ENCODE peak calls at places on chromosomes 6 and 20, in seven cellular contexts. C, E, J, Y, I, X and Q are unnamed samples.

GRCh38 chr20:24702501-24703283 is 233.3 kb downstream of the SYNDIG1 start:
- DNase-seq in C (no peak), E (no peak), J (no peak), Y (peak; percentile 22), I (no peak), X (no peak), Q (no peak)

GRCh38 chr20:58450259-58450658 is 61.2 kb downstream of the VAPB start:
- DNase-seq in C (no peak), E (no peak), J (no peak), Y (no peak), I (no peak), X (no peak), Q (no peak)

GRCh38 chr20:1669304-1669703 is 11.7 kb upstream of the SIRPG start:
- DNase-seq in C (no peak), E (no peak), J (no peak), Y (no peak), I (no peak), X (peak; percentile 89), Q (no peak)

GRCh38 chr6:164322533-164322932 is 908.0 kb downstream of the QKI start:
- DNase-seq in C (no peak), E (peak; percentile 57), J (no peak), Y (no peak), I (no peak), X (peak; percentile 87), Q (no peak)

GRCh38 chr6:108728826-108729225 is 119.4 kb upstream of the ARMC2 start:
- DNase-seq in C (no peak), E (no peak), J (no peak), Y (no peak), I (no peak), X (no peak), Q (no peak)

GRCh38 chr6:150048099-150048498 is 20.8 kb downstream of the ULBP3 start:
- DNase-seq in C (no peak), E (no peak), J (no peak), Y (no peak), I (no peak), X (no peak), Q (no peak)

GRCh38 chr6:149233056-149233715 is 84.3 kb upstream of the TAB2 start:
- DNase-seq in C (no peak), E (peak; percentile 94), J (no peak), Y (no peak), I (peak; percentile 48), X (peak; percentile 97), Q (no peak)

GRCh38 chr20:35447082-35447789 is 8.2 kb upstream of the CEP250 start:
- DNase-seq in C (peak; percentile 78), E (peak; percentile 90), J (peak; percentile 94), Y (peak; percentile 93), I (peak; percentile 81), X (peak; percentile 82), Q (peak; percentile 90)

GRCh38 chr6:149897015-149897697 is 757 bp downstream of the RAET1E start:
- DNase-seq in C (no peak), E (peak; percentile 88), J (no peak), Y (peak; percentile 88), I (no peak), X (peak; percentile 88), Q (peak; percentile 59)

GRCh38 chr6:31083742-31084354 is 28.5 kb downstream of the C6orf15 start:
- DNase-seq in C (no peak), E (no peak), J (no peak), Y (no peak), I (peak; percentile 51), X (peak; percentile 78), Q (no peak)

GRCh38 chr6:145647602-145648001 is 87.7 kb downstream of the EPM2A start:
- DNase-seq in C (no peak), E (no peak), J (no peak), Y (no peak), I (no peak), X (no peak), Q (no peak)

GRCh38 chr6:37407948-37408347 is 25.1 kb upstream of the CMTR1 start:
- DNase-seq in C (no peak), E (no peak), J (no peak), Y (no peak), I (no peak), X (no peak), Q (no peak)

GRCh38 chr6:150535151-150535816 is 64.4 kb upstream of the PLEKHG1 start:
- DNase-seq in C (no peak), E (no peak), J (no peak), Y (no peak), I (no peak), X (no peak), Q (no peak)

GRCh38 chr6:138086573-138087196 is 20.5 kb downstream of the PERP start:
- DNase-seq in C (no peak), E (peak; percentile 86), J (no peak), Y (no peak), I (peak; percentile 95), X (peak; percentile 87), Q (no peak)

GRCh38 chr20:35510946-35511735 is 18.3 kb downstream of the C20orf173 start:
- DNase-seq in C (no peak), E (no peak), J (no peak), Y (no peak), I (no peak), X (no peak), Q (no peak)